ENCODE peak calls at places on chromosome 11, in ten cellular contexts. Q, Z, N, Y, B, P, J, S, V and R are unnamed samples.

GRCh38 chr11:57358543-57358961 is 20.4 kb downstream of the P2RX3 start:
- DNase-seq in Q (no peak), Z (peak; percentile 38), N (no peak), Y (no peak), B (no peak), P (no peak), J (no peak), S (no peak), V (no peak), R (no peak)

GRCh38 chr11:15624701-15625100 is 510.0 kb downstream of the INSC start:
- DNase-seq in Q (no peak), Z (no peak), N (no peak), Y (no peak), B (no peak), P (no peak), J (no peak), S (no peak), V (no peak), R (no peak)

GRCh38 chr11:117986981-117987495 is 844 bp downstream of the IL10RA start:
- DNase-seq in Q (peak; percentile 50), Z (no peak), N (no peak), Y (no peak), B (peak; percentile 68), P (no peak), J (no peak), S (no peak), V (no peak), R (no peak)

GRCh38 chr11:66880484-66881211 is 23.8 kb downstream of the LRFN4 start:
- DNase-seq in Q (no peak), Z (no peak), N (peak; percentile 91), Y (no peak), B (no peak), P (no peak), J (no peak), S (no peak), V (no peak), R (peak; percentile 59)

GRCh38 chr11:45489281-45489906 is 176.0 kb downstream of the CHST1 start:
- DNase-seq in Q (no peak), Z (no peak), N (peak; percentile 73), Y (no peak), B (no peak), P (no peak), J (no peak), S (no peak), V (no peak), R (no peak)

GRCh38 chr11:125201525-125202121 is 37.1 kb downstream of the PKNOX2 start:
- DNase-seq in Q (no peak), Z (no peak), N (no peak), Y (no peak), B (no peak), P (no peak), J (no peak), S (no peak), V (no peak), R (peak; percentile 18)

GRCh38 chr11:125070699-125071254 is 7.7 kb downstream of the SLC37A2 start:
- DNase-seq in Q (no peak), Z (no peak), N (no peak), Y (no peak), B (peak; percentile 32), P (peak; percentile 72), J (peak; percentile 80), S (peak; percentile 77), V (no peak), R (peak; percentile 80)

GRCh38 chr11:71582309-71582895 is at the start of gene KRTAP5-11:
- DNase-seq in Q (no peak), Z (no peak), N (no peak), Y (no peak), B (no peak), P (no peak), J (no peak), S (no peak), V (no peak), R (no peak)

GRCh38 chr11:10197091-10197490 is 96.9 kb downstream of the SBF2 start:
- DNase-seq in Q (no peak), Z (no peak), N (no peak), Y (peak; percentile 17), B (no peak), P (no peak), J (peak; percentile 74), S (no peak), V (peak; percentile 16), R (no peak)